ENCODE peak calls at places on chromosomes 5 and 9, in seven cellular contexts. One of them, this sample, is unnamed.

GRCh38 chr5:175823731-175824525 is 47.5 kb upstream of the CPLX2 start:
- DNase-seq in CD8-positive, alpha-beta T cell: no peak
- DNase-seq in NCI-H1105: no peak
- DNase-seq in GM12878: no peak
- DNase-seq in T-helper 9 cell: no peak
- DNase-seq in heart right ventricle: no peak
- DNase-seq in sciatic nerve: no peak
- DNase-seq in this sample: peak; percentile 28

GRCh38 chr5:173454381-173454763 is 126.2 kb upstream of the STC2 start:
- DNase-seq in heart right ventricle: no peak
- DNase-seq in CD8-positive, alpha-beta T cell: no peak
- DNase-seq in T-helper 9 cell: no peak
- DNase-seq in NCI-H1105: no peak
- DNase-seq in sciatic nerve: no peak
- DNase-seq in GM12878: no peak
- DNase-seq in this sample: no peak

GRCh38 chr5:150278916-150279315 is 10.7 kb downstream of the CAMK2A start:
- DNase-seq in sciatic nerve: no peak
- DNase-seq in heart right ventricle: no peak
- DNase-seq in T-helper 9 cell: no peak
- DNase-seq in NCI-H1105: no peak
- DNase-seq in GM12878: no peak
- DNase-seq in CD8-positive, alpha-beta T cell: no peak
- DNase-seq in this sample: no peak

GRCh38 chr5:57221049-57221568 is 47.2 kb downstream of the GPBP1 start:
- DNase-seq in CD8-positive, alpha-beta T cell: no peak
- DNase-seq in heart right ventricle: no peak
- DNase-seq in T-helper 9 cell: no peak
- DNase-seq in NCI-H1105: peak; percentile 21
- DNase-seq in GM12878: peak; percentile 42
- DNase-seq in sciatic nerve: no peak
- DNase-seq in this sample: no peak

GRCh38 chr5:158502686-158503085 is 597.0 kb downstream of the EBF1 start:
- DNase-seq in T-helper 9 cell: no peak
- DNase-seq in sciatic nerve: no peak
- DNase-seq in heart right ventricle: peak; percentile 15
- DNase-seq in GM12878: no peak
- DNase-seq in CD8-positive, alpha-beta T cell: no peak
- DNase-seq in NCI-H1105: no peak
- DNase-seq in this sample: no peak

GRCh38 chr5:75049581-75050274 is 2.6 kb downstream of the GCNT4 start:
- DNase-seq in sciatic nerve: no peak
- DNase-seq in GM12878: no peak
- DNase-seq in heart right ventricle: no peak
- DNase-seq in CD8-positive, alpha-beta T cell: peak; percentile 51
- DNase-seq in T-helper 9 cell: peak; percentile 39
- DNase-seq in NCI-H1105: no peak
- DNase-seq in this sample: peak; percentile 78

GRCh38 chr5:111694183-111694582 is 62.8 kb downstream of the NREP start:
- DNase-seq in CD8-positive, alpha-beta T cell: no peak
- DNase-seq in GM12878: no peak
- DNase-seq in sciatic nerve: no peak
- DNase-seq in heart right ventricle: no peak
- DNase-seq in T-helper 9 cell: no peak
- DNase-seq in NCI-H1105: no peak
- DNase-seq in this sample: no peak

GRCh38 chr5:132501961-132502931 is 11.7 kb upstream of the IRF1 start:
- DNase-seq in T-helper 9 cell: no peak
- DNase-seq in GM12878: no peak
- DNase-seq in NCI-H1105: no peak
- DNase-seq in CD8-positive, alpha-beta T cell: no peak
- DNase-seq in heart right ventricle: no peak
- DNase-seq in sciatic nerve: no peak
- DNase-seq in this sample: no peak

GRCh38 chr5:37786416-37786815 is 53.4 kb downstream of the GDNF start:
- DNase-seq in heart right ventricle: no peak
- DNase-seq in GM12878: no peak
- DNase-seq in sciatic nerve: no peak
- DNase-seq in NCI-H1105: no peak
- DNase-seq in CD8-positive, alpha-beta T cell: no peak
- DNase-seq in T-helper 9 cell: no peak
- DNase-seq in this sample: no peak

GRCh38 chr5:32498484-32498883 is 53.9 kb upstream of the ZFR start:
- DNase-seq in CD8-positive, alpha-beta T cell: no peak
- DNase-seq in heart right ventricle: no peak
- DNase-seq in T-helper 9 cell: no peak
- DNase-seq in NCI-H1105: no peak
- DNase-seq in GM12878: no peak
- DNase-seq in sciatic nerve: no peak
- DNase-seq in this sample: no peak

GRCh38 chr9:73204910-73205309 is 53.2 kb downstream of the ANXA1 start:
- DNase-seq in GM12878: no peak
- DNase-seq in heart right ventricle: no peak
- DNase-seq in T-helper 9 cell: no peak
- DNase-seq in CD8-positive, alpha-beta T cell: no peak
- DNase-seq in NCI-H1105: no peak
- DNase-seq in sciatic nerve: no peak
- DNase-seq in this sample: no peak

GRCh38 chr9:79809477-79809876 is 237.7 kb downstream of the TLE4 start:
- DNase-seq in GM12878: no peak
- DNase-seq in T-helper 9 cell: no peak
- DNase-seq in sciatic nerve: no peak
- DNase-seq in CD8-positive, alpha-beta T cell: no peak
- DNase-seq in heart right ventricle: no peak
- DNase-seq in NCI-H1105: no peak
- DNase-seq in this sample: no peak

GRCh38 chr5:77641963-77642589 is 3.6 kb upstream of the OTP start:
- DNase-seq in NCI-H1105: no peak
- DNase-seq in sciatic nerve: no peak
- DNase-seq in CD8-positive, alpha-beta T cell: no peak
- DNase-seq in T-helper 9 cell: no peak
- DNase-seq in heart right ventricle: no peak
- DNase-seq in GM12878: no peak
- DNase-seq in this sample: no peak

GRCh38 chr9:9791621-9792020 is 821.2 kb downstream of the PTPRD start:
- DNase-seq in NCI-H1105: peak; percentile 47
- DNase-seq in heart right ventricle: no peak
- DNase-seq in T-helper 9 cell: no peak
- DNase-seq in sciatic nerve: no peak
- DNase-seq in CD8-positive, alpha-beta T cell: no peak
- DNase-seq in GM12878: no peak
- DNase-seq in this sample: no peak